ENCODE peak calls at places on chromosomes 3 and 15, in ten cellular contexts. P, Z, J, U, V, L, T, K, G and X are unnamed samples.

GRCh38 chr3:79086514-79086913 is 681.3 kb downstream of the ROBO1 start:
- DNase-seq in P (no peak), Z (no peak), J (no peak), U (peak), V (peak), L (peak), T (peak), K (peak), G (peak), X (peak)

GRCh38 chr15:72784233-72784876 is 797 bp upstream of the ADPGK start:
- DNase-seq in P (no peak), Z (no peak), J (no peak), U (peak), V (peak), L (peak), T (peak), K (peak), G (peak), X (peak)

GRCh38 chr15:101305820-101306255 is 10.8 kb upstream of the SNRPA1 start:
- DNase-seq in P (no peak), Z (no peak), J (no peak), U (no peak), V (no peak), L (no peak), T (no peak), K (no peak), G (no peak), X (no peak)

GRCh38 chr3:106282931-106283330 is 414.1 kb upstream of the CBLB start:
- DNase-seq in P (no peak), Z (no peak), J (no peak), U (no peak), V (no peak), L (no peak), T (no peak), K (no peak), G (no peak), X (no peak)

GRCh38 chr3:48656841-48657281 is 5.8 kb downstream of the CELSR3 start:
- DNase-seq in P (no peak), Z (peak), J (peak), U (no peak), V (no peak), L (no peak), T (no peak), K (peak), G (no peak), X (no peak)

GRCh38 chr3:40899286-40899712 is 300.0 kb upstream of the CTNNB1 start:
- DNase-seq in P (no peak), Z (no peak), J (no peak), U (peak), V (no peak), L (no peak), T (no peak), K (no peak), G (no peak), X (peak)

GRCh38 chr3:195119461-195120198 is 151.3 kb downstream of the XXYLT1 start:
- DNase-seq in P (no peak), Z (no peak), J (no peak), U (peak), V (no peak), L (no peak), T (no peak), K (no peak), G (no peak), X (peak)

GRCh38 chr3:195540031-195540430 is 3.1 kb downstream of the PPP1R2 start:
- DNase-seq in P (no peak), Z (peak), J (no peak), U (no peak), V (no peak), L (peak), T (no peak), K (peak), G (peak), X (no peak)

GRCh38 chr15:100454148-100454547 is 74.6 kb downstream of the CERS3 start:
- DNase-seq in P (no peak), Z (no peak), J (no peak), U (no peak), V (no peak), L (no peak), T (no peak), K (no peak), G (no peak), X (no peak)

GRCh38 chr15:39672666-39673065 is 91.8 kb downstream of the THBS1 start:
- DNase-seq in P (no peak), Z (no peak), J (no peak), U (no peak), V (no peak), L (no peak), T (no peak), K (no peak), G (no peak), X (no peak)